ENCODE peak calls at places on chromosomes 4 and X, in six cellular contexts. A is body of pancreas, C is uterus, P is upper lobe of left lung, S is spleen, T is ovary. Q is an unnamed sample.

GRCh38 chr4:100421356-100421978 is 96.4 kb downstream of the EMCN start:
- DNase-seq in A (no peak), C (no peak), P (no peak), S (no peak), T (no peak), Q (no peak)

GRCh38 chrX:83916525-83916924 is 55.6 kb downstream of the CYLC1 start:
- DNase-seq in A (no peak), C (no peak), P (no peak), S (no peak), T (no peak), Q (no peak)

GRCh38 chr4:87053802-87054767 is 119.3 kb downstream of the AFF1 start:
- DNase-seq in A (no peak), C (no peak), P (no peak), S (no peak), T (no peak), Q (no peak)

GRCh38 chr4:26175016-26175786 is 145.6 kb upstream of the RBPJ start:
- DNase-seq in A (no peak), C (no peak), P (no peak), S (no peak), T (no peak), Q (no peak)

GRCh38 chrX:9907645-9908387 is 59.3 kb upstream of the CLDN34 start:
- DNase-seq in A (no peak), C (no peak), P (no peak), S (no peak), T (no peak), Q (no peak)

GRCh38 chrX:98068210-98068609 is 1184.5 kb downstream of the RPA4 start:
- DNase-seq in A (no peak), C (no peak), P (no peak), S (no peak), T (no peak), Q (no peak)

GRCh38 chr4:1578968-1579833 is 104.9 kb downstream of the FAM53A start:
- DNase-seq in A (peak), C (peak), P (peak), S (peak), T (peak), Q (peak)

GRCh38 chrX:79601336-79602131 is 234.4 kb upstream of the ITM2A start:
- DNase-seq in A (no peak), C (no peak), P (no peak), S (no peak), T (no peak), Q (no peak)

GRCh38 chr4:89024051-89024675 is 32.8 kb downstream of the FAM13A start:
- DNase-seq in A (peak), C (peak), P (peak), S (no peak), T (no peak), Q (peak)

GRCh38 chr4:186335793-186336192 is 69.8 kb downstream of the F11 start:
- DNase-seq in A (no peak), C (no peak), P (no peak), S (no peak), T (no peak), Q (no peak)

GRCh38 chr4:113446019-113446418 is 315.5 kb downstream of the CAMK2D start:
- DNase-seq in A (no peak), C (no peak), P (no peak), S (no peak), T (no peak), Q (no peak)

GRCh38 chr4:1621996-1622637 is 62.0 kb downstream of the FAM53A start:
- DNase-seq in A (no peak), C (no peak), P (no peak), S (peak), T (no peak), Q (no peak)

GRCh38 chrX:106323357-106323756 is 155.3 kb downstream of the PWWP3B start:
- DNase-seq in A (no peak), C (no peak), P (no peak), S (peak), T (no peak), Q (no peak)

GRCh38 chrX:9416562-9417319 is 48.1 kb upstream of the TBL1X start:
- DNase-seq in A (no peak), C (no peak), P (no peak), S (no peak), T (no peak), Q (no peak)

GRCh38 chrX:80876877-80877276 is 67.2 kb upstream of the BRWD3 start:
- DNase-seq in A (no peak), C (no peak), P (no peak), S (no peak), T (no peak), Q (no peak)

GRCh38 chrX:154401045-154401799 is 3.0 kb downstream of the RPL10 start:
- DNase-seq in A (no peak), C (no peak), P (no peak), S (no peak), T (no peak), Q (no peak)

GRCh38 chr4:5511791-5512190 is 196.6 kb downstream of the EVC2 start:
- DNase-seq in A (no peak), C (no peak), P (no peak), S (no peak), T (no peak), Q (no peak)

GRCh38 chr4:95839891-95840290 is at the start of gene PDHA2:
- DNase-seq in A (no peak), C (no peak), P (no peak), S (peak), T (no peak), Q (peak)
- H3K27ac ChIP-seq in A (no peak), C (no peak), P (no peak), S (no peak), T (no peak), Q (no peak)

GRCh38 chr4:98338761-98339438 is 77.7 kb downstream of the RAP1GDS1 start:
- DNase-seq in A (no peak), C (no peak), P (no peak), S (no peak), T (no peak), Q (no peak)
- TF ChIP-seq POLR2A in A (no peak), C (no peak), P (no peak), S (no peak), T (no peak), Q (no peak)

DNA sequence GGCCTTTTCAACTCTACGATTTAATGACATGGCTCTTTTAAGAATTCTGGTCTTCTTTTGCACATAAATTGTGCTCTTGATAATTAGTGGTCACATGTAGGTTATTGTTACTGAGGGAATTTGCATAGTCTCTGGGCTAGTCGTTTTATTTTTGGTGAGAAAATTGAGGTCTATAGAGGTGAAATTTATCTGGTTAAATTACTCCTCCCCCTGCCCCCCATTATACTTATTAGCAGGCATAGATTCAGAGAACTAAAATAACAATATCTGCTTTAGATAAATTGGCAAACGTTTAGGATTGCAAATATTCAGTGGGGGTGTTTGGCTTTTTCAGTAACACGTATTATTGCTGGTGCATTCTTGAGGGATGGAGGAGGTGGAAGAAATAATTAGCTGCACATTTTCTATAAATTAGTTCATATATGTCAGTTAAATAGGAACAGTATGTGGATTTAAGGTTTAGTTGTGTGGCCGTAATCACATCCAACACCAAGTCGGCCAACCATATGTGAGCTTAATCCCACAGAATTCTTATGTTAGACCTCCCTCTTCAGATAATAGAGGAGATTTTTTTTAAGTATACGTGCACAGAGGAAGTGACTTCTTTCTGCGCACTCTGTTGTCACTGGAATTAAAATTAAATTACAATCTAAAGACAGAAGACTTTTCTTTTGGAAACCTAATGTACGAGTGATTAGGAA is 1.9 kb downstream of the SEPTIN11 start:
- DNase-seq in A (no peak), C (no peak), P (no peak), S (no peak), T (no peak), Q (no peak)
- H3K27ac ChIP-seq in A (peak), C (peak), P (peak), S (peak), T (no peak), Q (peak)

GRCh38 chrX:147913570-147913969 is 1.9 kb downstream of the FMR1 start:
- DNase-seq in A (no peak), C (no peak), P (no peak), S (no peak), T (no peak), Q (no peak)

GRCh38 chrX:147914609-147915008 is 2.9 kb downstream of the FMR1 start:
- DNase-seq in A (no peak), C (no peak), P (no peak), S (no peak), T (no peak), Q (no peak)

GRCh38 chrX:147910607-147911006 is 1.1 kb upstream of the FMR1 start:
- DNase-seq in A (no peak), C (no peak), P (no peak), S (no peak), T (no peak), Q (no peak)

GRCh38 chrX:147912093-147912801 is 528 bp downstream of the FMR1 start:
- DNase-seq in A (peak), C (peak), P (peak), S (peak), T (peak), Q (peak)

DNA sequence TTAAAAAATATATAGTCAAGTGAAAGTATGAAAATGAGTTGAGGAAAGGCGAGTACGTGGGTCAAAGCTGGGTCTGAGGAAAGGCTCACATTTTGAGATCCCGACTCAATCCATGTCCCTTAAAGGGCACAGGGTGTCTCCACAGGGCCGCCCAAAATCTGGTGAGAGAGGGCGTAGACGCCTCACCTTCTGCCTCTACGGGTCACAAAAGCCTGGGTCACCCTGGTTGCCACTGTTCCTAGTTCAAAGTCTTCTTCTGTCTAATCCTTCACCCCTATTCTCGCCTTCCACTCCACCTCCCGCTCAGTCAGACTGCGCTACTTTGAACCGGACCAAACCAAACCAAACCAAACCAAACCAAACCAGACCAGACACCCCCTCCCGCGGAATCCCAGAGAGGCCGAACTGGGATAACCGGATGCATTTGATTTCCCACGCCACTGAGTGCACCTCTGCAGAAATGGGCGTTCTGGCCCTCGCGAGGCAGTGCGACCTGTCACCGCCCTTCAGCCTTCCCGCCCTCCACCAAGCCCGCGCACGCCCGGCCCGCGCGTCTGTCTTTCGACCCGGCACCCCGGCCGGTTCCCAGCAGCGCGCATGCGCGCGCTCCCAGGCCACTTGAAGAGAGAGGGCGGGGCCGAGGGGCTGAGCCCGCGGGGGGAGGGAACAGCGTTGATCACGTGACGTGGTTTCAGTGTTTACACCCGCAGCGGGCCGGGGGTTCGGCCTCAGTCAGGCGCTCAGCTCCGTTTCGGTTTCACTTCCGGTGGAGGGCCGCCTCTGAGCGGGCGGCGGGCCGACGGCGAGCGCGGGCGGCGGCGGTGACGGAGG is at the start of gene FMR1:
- DNase-seq in A (peak), C (peak), P (peak), S (peak), T (peak), Q (peak)
- TF ChIP-seq POLR2A in A (peak), C (peak), P (no peak), S (no peak), T (peak), Q (peak)

GRCh38 chrX:17632942-17633341 is 104.4 kb upstream of the SCML1 start:
- DNase-seq in A (no peak), C (no peak), P (no peak), S (no peak), T (no peak), Q (no peak)
- H3K27ac ChIP-seq in A (no peak), C (peak), P (no peak), S (no peak), T (peak), Q (no peak)

GRCh38 chr4:125582302-125582701 is 267.5 kb downstream of the FAT4 start:
- DNase-seq in A (no peak), C (no peak), P (no peak), S (no peak), T (no peak), Q (no peak)
- TF ChIP-seq POLR2A in A (no peak), C (no peak), P (no peak), S (no peak), T (no peak), Q (no peak)

GRCh38 chr4:139768366-139768765 is 102.7 kb downstream of the MGST2 start:
- DNase-seq in A (no peak), C (no peak), P (no peak), S (no peak), T (no peak), Q (no peak)
- H3K27ac ChIP-seq in A (no peak), C (no peak), P (no peak), S (no peak), T (no peak), Q (no peak)

DNA sequence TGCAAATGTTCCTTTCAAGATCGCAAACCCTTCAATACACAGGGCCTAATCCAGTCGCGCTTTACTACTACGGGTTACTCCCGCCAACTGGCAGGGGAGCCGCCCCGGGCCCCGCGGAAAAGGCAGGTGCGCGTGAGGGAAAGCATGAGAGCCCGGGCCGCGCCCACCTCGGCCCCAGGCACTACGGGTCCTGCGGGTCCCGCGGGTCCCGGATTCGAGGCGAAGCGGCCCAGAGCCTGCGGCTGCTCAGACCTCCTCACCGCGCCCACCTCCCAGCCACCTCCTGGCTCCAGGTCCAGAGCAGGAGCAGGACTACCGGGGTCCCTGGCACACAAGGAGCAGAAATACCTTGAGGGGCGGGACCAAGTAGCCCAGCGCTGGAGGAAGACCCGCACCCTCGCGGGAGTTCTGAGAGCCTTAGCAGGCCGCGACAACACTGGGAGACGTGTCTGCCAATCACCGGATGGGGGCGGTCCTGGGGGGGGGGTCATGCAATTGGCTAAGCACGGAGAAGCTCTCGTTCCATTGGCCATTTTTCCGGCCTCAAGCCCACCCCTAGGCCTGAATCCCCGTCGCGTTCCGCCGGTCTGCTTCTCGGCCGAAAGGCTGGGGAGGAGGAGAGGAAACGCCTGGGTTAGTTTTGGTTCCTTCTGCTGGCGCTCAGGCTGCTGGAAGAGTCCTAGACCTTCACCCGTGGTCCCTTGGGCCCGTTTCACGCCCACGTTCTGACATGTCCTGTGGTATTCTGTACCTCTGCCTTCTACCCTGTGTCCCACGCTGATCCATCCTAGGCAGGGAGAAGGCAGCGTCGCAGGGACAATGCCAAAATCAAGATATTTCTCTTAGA is 29.0 kb downstream of the ERVMER34-1 start:
- DNase-seq in A (peak), C (peak), P (peak), S (peak), T (peak), Q (peak)
- TF ChIP-seq POLR2A in A (peak), C (peak), P (peak), S (no peak), T (peak), Q (no peak)

Q was measured in testis.